ENCODE peak calls at places on chromosome X, in eight cellular contexts. One of them, this sample, is unnamed.
A peak's percentile ranks its signal among the peaks of the same experiment; 100 is the strongest.

GRCh38 chrX:10393899-10394298 is 226.5 kb downstream of the MID1 start:
- DNase-seq in EL: no peak
- DNase-seq in transverse colon: no peak
- DNase-seq in tibial artery: no peak
- DNase-seq in occipital lobe: no peak
- DNase-seq in stimulated activated CD4-positive, alpha-beta T cell treated with anti-CD3 and anti-CD28 coated beads, Interleukin-2, amount 100 ng/mL, for 48 hours: no peak
- DNase-seq in CD8-positive, alpha-beta memory T cell: no peak
- DNase-seq in cardiac fibroblast: no peak
- DNase-seq in this sample: no peak

GRCh38 chrX:69319376-69319775 is 154.1 kb upstream of the PJA1 start:
- DNase-seq in transverse colon: no peak
- DNase-seq in stimulated activated CD4-positive, alpha-beta T cell treated with anti-CD3 and anti-CD28 coated beads, Interleukin-2, amount 100 ng/mL, for 48 hours: no peak
- DNase-seq in EL: no peak
- DNase-seq in occipital lobe: no peak
- DNase-seq in cardiac fibroblast: no peak
- DNase-seq in CD8-positive, alpha-beta memory T cell: no peak
- DNase-seq in tibial artery: no peak
- DNase-seq in this sample: no peak

GRCh38 chrX:41045960-41046567 is 39.2 kb upstream of the USP9X start:
- DNase-seq in CD8-positive, alpha-beta memory T cell: no peak
- DNase-seq in stimulated activated CD4-positive, alpha-beta T cell treated with anti-CD3 and anti-CD28 coated beads, Interleukin-2, amount 100 ng/mL, for 48 hours: no peak
- DNase-seq in tibial artery: no peak
- DNase-seq in transverse colon: peak; percentile 13
- DNase-seq in occipital lobe: no peak
- DNase-seq in cardiac fibroblast: peak; percentile 89
- DNase-seq in EL: no peak
- DNase-seq in this sample: peak; percentile 90

GRCh38 chrX:147800663-147801062 is 111.1 kb upstream of the FMR1 start:
- DNase-seq in transverse colon: no peak
- DNase-seq in cardiac fibroblast: no peak
- DNase-seq in occipital lobe: no peak
- DNase-seq in CD8-positive, alpha-beta memory T cell: no peak
- DNase-seq in stimulated activated CD4-positive, alpha-beta T cell treated with anti-CD3 and anti-CD28 coated beads, Interleukin-2, amount 100 ng/mL, for 48 hours: no peak
- DNase-seq in tibial artery: no peak
- DNase-seq in EL: no peak
- DNase-seq in this sample: no peak

GRCh38 chrX:51860679-51861078 is 32.7 kb upstream of the MAGED1 start:
- DNase-seq in stimulated activated CD4-positive, alpha-beta T cell treated with anti-CD3 and anti-CD28 coated beads, Interleukin-2, amount 100 ng/mL, for 48 hours: no peak
- DNase-seq in cardiac fibroblast: peak; percentile 59
- DNase-seq in occipital lobe: no peak
- DNase-seq in EL: peak; percentile 5
- DNase-seq in tibial artery: no peak
- DNase-seq in transverse colon: peak; percentile 14
- DNase-seq in CD8-positive, alpha-beta memory T cell: peak; percentile 1
- DNase-seq in this sample: peak; percentile 36

GRCh38 chrX:108699368-108699767 is 37.0 kb downstream of the IRS4 start:
- DNase-seq in CD8-positive, alpha-beta memory T cell: no peak
- DNase-seq in transverse colon: no peak
- DNase-seq in occipital lobe: no peak
- DNase-seq in cardiac fibroblast: peak; percentile 43
- DNase-seq in tibial artery: no peak
- DNase-seq in EL: peak; percentile 9
- DNase-seq in stimulated activated CD4-positive, alpha-beta T cell treated with anti-CD3 and anti-CD28 coated beads, Interleukin-2, amount 100 ng/mL, for 48 hours: no peak
- DNase-seq in this sample: peak; percentile 47

GRCh38 chrX:71099736-71100135 is 4.1 kb downstream of the FOXO4 start:
- DNase-seq in CD8-positive, alpha-beta memory T cell: no peak
- DNase-seq in stimulated activated CD4-positive, alpha-beta T cell treated with anti-CD3 and anti-CD28 coated beads, Interleukin-2, amount 100 ng/mL, for 48 hours: no peak
- DNase-seq in tibial artery: no peak
- DNase-seq in transverse colon: no peak
- DNase-seq in EL: no peak
- DNase-seq in occipital lobe: no peak
- DNase-seq in cardiac fibroblast: no peak
- DNase-seq in this sample: no peak

GRCh38 chrX:115452256-115452655 is 108.7 kb upstream of the PLS3 start:
- DNase-seq in occipital lobe: no peak
- DNase-seq in stimulated activated CD4-positive, alpha-beta T cell treated with anti-CD3 and anti-CD28 coated beads, Interleukin-2, amount 100 ng/mL, for 48 hours: no peak
- DNase-seq in CD8-positive, alpha-beta memory T cell: no peak
- DNase-seq in cardiac fibroblast: peak; percentile 21
- DNase-seq in transverse colon: no peak
- DNase-seq in EL: peak; percentile 0
- DNase-seq in tibial artery: no peak
- DNase-seq in this sample: peak; percentile 77

GRCh38 chrX:132676561-132677186 is 187.8 kb upstream of the MBNL3 start:
- DNase-seq in stimulated activated CD4-positive, alpha-beta T cell treated with anti-CD3 and anti-CD28 coated beads, Interleukin-2, amount 100 ng/mL, for 48 hours: no peak
- DNase-seq in occipital lobe: no peak
- DNase-seq in CD8-positive, alpha-beta memory T cell: no peak
- DNase-seq in cardiac fibroblast: no peak
- DNase-seq in tibial artery: no peak
- DNase-seq in transverse colon: no peak
- DNase-seq in EL: no peak
- DNase-seq in this sample: no peak

GRCh38 chrX:53080628-53081580 is 1.3 kb upstream of the TSPYL2 start:
- DNase-seq in CD8-positive, alpha-beta memory T cell: peak; percentile 42
- DNase-seq in occipital lobe: no peak
- DNase-seq in EL: no peak
- DNase-seq in stimulated activated CD4-positive, alpha-beta T cell treated with anti-CD3 and anti-CD28 coated beads, Interleukin-2, amount 100 ng/mL, for 48 hours: no peak
- DNase-seq in cardiac fibroblast: peak; percentile 37
- DNase-seq in transverse colon: no peak
- DNase-seq in tibial artery: no peak
- DNase-seq in this sample: peak; percentile 39

GRCh38 chrX:104335765-104336164 is 81.0 kb upstream of the ESX1 start:
- DNase-seq in occipital lobe: no peak
- DNase-seq in transverse colon: no peak
- DNase-seq in cardiac fibroblast: peak; percentile 60
- DNase-seq in stimulated activated CD4-positive, alpha-beta T cell treated with anti-CD3 and anti-CD28 coated beads, Interleukin-2, amount 100 ng/mL, for 48 hours: no peak
- DNase-seq in EL: peak; percentile 82
- DNase-seq in tibial artery: no peak
- DNase-seq in CD8-positive, alpha-beta memory T cell: no peak
- DNase-seq in this sample: peak; percentile 64

GRCh38 chrX:30278365-30278764 is 30.8 kb downstream of the NR0B1 start:
- DNase-seq in CD8-positive, alpha-beta memory T cell: no peak
- DNase-seq in tibial artery: no peak
- DNase-seq in transverse colon: no peak
- DNase-seq in stimulated activated CD4-positive, alpha-beta T cell treated with anti-CD3 and anti-CD28 coated beads, Interleukin-2, amount 100 ng/mL, for 48 hours: no peak
- DNase-seq in EL: peak; percentile 4
- DNase-seq in cardiac fibroblast: peak; percentile 45
- DNase-seq in occipital lobe: no peak
- DNase-seq in this sample: peak; percentile 66

GRCh38 chrX:39936886-39937770 is 160.6 kb downstream of the BCOR start:
- DNase-seq in EL: no peak
- DNase-seq in CD8-positive, alpha-beta memory T cell: no peak
- DNase-seq in cardiac fibroblast: no peak
- DNase-seq in transverse colon: no peak
- DNase-seq in occipital lobe: no peak
- DNase-seq in stimulated activated CD4-positive, alpha-beta T cell treated with anti-CD3 and anti-CD28 coated beads, Interleukin-2, amount 100 ng/mL, for 48 hours: no peak
- DNase-seq in tibial artery: no peak
- DNase-seq in this sample: no peak

GRCh38 chrX:23248187-23248586 is 86.5 kb upstream of the PTCHD1 start:
- DNase-seq in cardiac fibroblast: no peak
- DNase-seq in CD8-positive, alpha-beta memory T cell: no peak
- DNase-seq in occipital lobe: no peak
- DNase-seq in EL: no peak
- DNase-seq in tibial artery: no peak
- DNase-seq in stimulated activated CD4-positive, alpha-beta T cell treated with anti-CD3 and anti-CD28 coated beads, Interleukin-2, amount 100 ng/mL, for 48 hours: no peak
- DNase-seq in transverse colon: no peak
- DNase-seq in this sample: no peak

GRCh38 chrX:11588097-11588496 is 77.6 kb downstream of the ARHGAP6 start:
- DNase-seq in transverse colon: no peak
- DNase-seq in CD8-positive, alpha-beta memory T cell: no peak
- DNase-seq in occipital lobe: no peak
- DNase-seq in EL: no peak
- DNase-seq in cardiac fibroblast: no peak
- DNase-seq in stimulated activated CD4-positive, alpha-beta T cell treated with anti-CD3 and anti-CD28 coated beads, Interleukin-2, amount 100 ng/mL, for 48 hours: no peak
- DNase-seq in tibial artery: no peak
- DNase-seq in this sample: peak; percentile 47

GRCh38 chrX:69313622-69314290 is 148.5 kb upstream of the PJA1 start:
- DNase-seq in CD8-positive, alpha-beta memory T cell: no peak
- DNase-seq in tibial artery: no peak
- DNase-seq in stimulated activated CD4-positive, alpha-beta T cell treated with anti-CD3 and anti-CD28 coated beads, Interleukin-2, amount 100 ng/mL, for 48 hours: no peak
- DNase-seq in EL: no peak
- DNase-seq in occipital lobe: no peak
- DNase-seq in cardiac fibroblast: no peak
- DNase-seq in transverse colon: no peak
- DNase-seq in this sample: no peak

GRCh38 chrX:142001934-142002333 is 98.2 kb downstream of the MAGEC1 start:
- DNase-seq in tibial artery: no peak
- DNase-seq in CD8-positive, alpha-beta memory T cell: no peak
- DNase-seq in transverse colon: no peak
- DNase-seq in cardiac fibroblast: no peak
- DNase-seq in occipital lobe: no peak
- DNase-seq in EL: peak; percentile 46
- DNase-seq in stimulated activated CD4-positive, alpha-beta T cell treated with anti-CD3 and anti-CD28 coated beads, Interleukin-2, amount 100 ng/mL, for 48 hours: no peak
- DNase-seq in this sample: no peak

This sample was measured in fibroblast of the aortic adventitia.